ENCODE peak calls at places on chromosomes 4 and X, in seven cellular contexts. T, X, N, A, Q, R and J are unnamed samples.

GRCh38 chr4:54100607-54101189 is 735 bp downstream of the GSX2 start:
- DNase-seq in R (peak), A (no peak), N (no peak), T (no peak), X (no peak), Q (peak), J (no peak)

GRCh38 chr4:30821891-30822612 is 101.9 kb downstream of the PCDH7 start:
- DNase-seq in Q (no peak), N (no peak), A (peak), X (no peak), R (no peak), T (peak), J (peak)

GRCh38 chrX:80014141-80014940 is at the start of gene TBX22:
- DNase-seq in A (no peak), N (no peak), Q (peak), R (no peak), T (peak), X (no peak), J (no peak)

GRCh38 chrX:2577844-2578444 is 77.2 kb upstream of the DHRSX start:
- DNase-seq in R (no peak), A (no peak), Q (no peak), X (no peak), T (no peak), N (no peak), J (no peak)

GRCh38 chrX:49071877-49072711 is 1.7 kb downstream of the PRAF2 start:
- DNase-seq in N (peak), A (peak), X (no peak), Q (peak), T (peak), R (no peak), J (no peak)

GRCh38 chr4:125140966-125141495 is 173.7 kb upstream of the FAT4 start:
- DNase-seq in A (peak), Q (no peak), T (no peak), N (no peak), R (peak), X (no peak), J (peak)

GRCh38 chr4:91914176-91914804 is 389.5 kb upstream of the GRID2 start:
- DNase-seq in A (no peak), T (no peak), X (no peak), N (no peak), R (no peak), Q (no peak), J (no peak)

GRCh38 chrX:45803383-45803921 is 602.8 kb upstream of the DIPK2B start:
- DNase-seq in A (peak), R (peak), X (no peak), N (no peak), Q (no peak), T (no peak), J (peak)

GRCh38 chr4:103429283-103429682 is 231.1 kb upstream of the CENPE start:
- DNase-seq in R (peak), N (peak), A (no peak), T (peak), X (peak), Q (peak), J (no peak)

GRCh38 chr4:141636077-141636770 is at the start of gene IL15:
- DNase-seq in N (peak), Q (peak), A (peak), R (peak), T (peak), X (peak), J (peak)

GRCh38 chr4:2057382-2058065 is 1.6 kb upstream of the NAT8L start:
- DNase-seq in A (no peak), R (no peak), T (no peak), X (no peak), Q (no peak), N (no peak), J (no peak)

GRCh38 chr4:151318310-151319006 is 6.9 kb downstream of the SH3D19 start:
- DNase-seq in R (no peak), N (no peak), Q (no peak), A (no peak), T (no peak), X (no peak), J (no peak)

GRCh38 chr4:151314509-151314908 is 10.9 kb downstream of the SH3D19 start:
- DNase-seq in A (no peak), X (no peak), T (peak), Q (no peak), R (no peak), N (no peak), J (no peak)

GRCh38 chr4:151313306-151314028 is 11.9 kb downstream of the SH3D19 start:
- DNase-seq in N (no peak), R (peak), T (no peak), X (no peak), A (no peak), Q (no peak), J (no peak)

GRCh38 chr4:151316645-151317044 is 8.8 kb downstream of the SH3D19 start:
- DNase-seq in N (no peak), A (no peak), Q (no peak), R (no peak), X (no peak), T (no peak), J (no peak)

DNA sequence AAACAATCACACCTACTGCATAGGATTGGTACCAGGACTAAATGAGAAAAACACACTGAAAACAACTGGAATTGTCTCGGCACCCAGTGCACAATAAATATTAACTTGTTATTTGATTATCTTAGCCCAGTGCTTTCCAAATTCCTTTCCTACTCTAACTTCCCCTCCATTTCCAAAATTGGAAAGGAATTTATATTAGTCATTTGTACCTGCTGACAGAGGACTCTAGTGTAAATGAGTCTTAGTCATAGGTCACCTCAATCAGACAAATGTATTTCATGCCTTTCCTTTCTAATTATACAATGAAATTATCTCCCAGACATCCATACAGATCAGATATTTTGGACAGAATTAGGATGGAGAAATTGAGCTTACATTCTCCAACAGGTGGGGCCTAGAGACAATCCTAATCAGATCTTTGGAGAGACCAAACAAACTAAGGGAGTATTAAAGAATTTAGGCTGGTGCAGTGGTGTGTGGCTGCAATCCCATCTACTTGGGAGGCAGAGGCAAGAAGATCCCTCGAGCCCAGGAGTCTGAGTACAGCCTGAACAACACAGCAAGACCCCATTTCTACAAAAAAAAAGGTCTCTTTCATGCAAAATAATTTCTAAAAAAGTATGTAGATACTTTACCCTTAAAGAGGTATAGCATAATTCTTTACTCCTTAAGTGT is 10.1 kb downstream of the SH3D19 start:
- DNase-seq in A (no peak), R (no peak), T (no peak), Q (no peak), X (no peak), N (no peak), J (no peak)
- H3K23ac ChIP-seq in A (no peak), R (no peak), T (no peak), Q (no peak), X (no peak), N (no peak), J (no peak)

GRCh38 chr4:137032242-137032641 is 500.1 kb downstream of the PCDH18 start:
- DNase-seq in Q (no peak), X (no peak), N (no peak), A (no peak), R (no peak), T (no peak), J (no peak)
- H3K23ac ChIP-seq in Q (no peak), X (no peak), N (no peak), A (no peak), R (no peak), T (no peak), J (no peak)

GRCh38 chrX:97065973-97066372 is 182.3 kb downstream of the RPA4 start:
- DNase-seq in Q (no peak), X (no peak), A (peak), T (no peak), N (no peak), R (no peak), J (peak)

GRCh38 chrX:97065066-97065465 is 181.4 kb downstream of the RPA4 start:
- DNase-seq in N (no peak), Q (no peak), A (no peak), X (no peak), T (no peak), R (no peak), J (no peak)

GRCh38 chrX:97057349-97057909 is 173.7 kb downstream of the RPA4 start:
- DNase-seq in A (no peak), R (no peak), T (no peak), X (no peak), N (no peak), Q (no peak), J (no peak)

GRCh38 chrX:97060019-97060418 is 176.3 kb downstream of the RPA4 start:
- DNase-seq in R (no peak), Q (peak), N (peak), X (peak), T (peak), A (no peak), J (no peak)
- H3K23ac ChIP-seq in R (no peak), Q (no peak), N (no peak), X (no peak), T (no peak), A (no peak), J (no peak)

GRCh38 chr4:38669233-38669632 is 5.2 kb downstream of the KLF3 start:
- DNase-seq in X (no peak), A (no peak), R (no peak), Q (no peak), N (no peak), T (peak), J (peak)

GRCh38 chr4:38665846-38666490 is 2.0 kb downstream of the KLF3 start:
- DNase-seq in R (no peak), N (no peak), X (no peak), A (no peak), Q (no peak), T (no peak), J (peak)

GRCh38 chr4:38667005-38667771 is 3.2 kb downstream of the KLF3 start:
- DNase-seq in Q (peak), N (peak), X (peak), R (peak), T (peak), A (peak), J (peak)

GRCh38 chr4:38670061-38670894 is 6.3 kb downstream of the KLF3 start:
- DNase-seq in N (no peak), X (no peak), R (no peak), Q (peak), T (no peak), A (no peak), J (no peak)

GRCh38 chr4:38668203-38668602 is 4.2 kb downstream of the KLF3 start:
- DNase-seq in A (no peak), Q (no peak), R (no peak), X (no peak), T (no peak), N (no peak), J (no peak)
- H3K23ac ChIP-seq in A (no peak), Q (no peak), R (no peak), X (no peak), T (no peak), N (no peak), J (no peak)

GRCh38 chr4:24923550-24923949 is 10.7 kb upstream of the CCDC149 start:
- DNase-seq in A (no peak), R (no peak), X (no peak), N (no peak), Q (no peak), T (peak), J (no peak)

GRCh38 chr4:24924309-24924781 is 11.5 kb upstream of the CCDC149 start:
- DNase-seq in T (no peak), Q (no peak), R (peak), A (peak), N (no peak), X (no peak), J (peak)

GRCh38 chr4:24922416-24922815 is 9.6 kb upstream of the CCDC149 start:
- DNase-seq in N (no peak), X (no peak), R (no peak), T (no peak), A (peak), Q (no peak), J (no peak)

GRCh38 chr4:24921491-24921890 is 8.6 kb upstream of the CCDC149 start:
- DNase-seq in T (no peak), N (no peak), X (no peak), Q (no peak), R (no peak), A (no peak), J (no peak)

DNA sequence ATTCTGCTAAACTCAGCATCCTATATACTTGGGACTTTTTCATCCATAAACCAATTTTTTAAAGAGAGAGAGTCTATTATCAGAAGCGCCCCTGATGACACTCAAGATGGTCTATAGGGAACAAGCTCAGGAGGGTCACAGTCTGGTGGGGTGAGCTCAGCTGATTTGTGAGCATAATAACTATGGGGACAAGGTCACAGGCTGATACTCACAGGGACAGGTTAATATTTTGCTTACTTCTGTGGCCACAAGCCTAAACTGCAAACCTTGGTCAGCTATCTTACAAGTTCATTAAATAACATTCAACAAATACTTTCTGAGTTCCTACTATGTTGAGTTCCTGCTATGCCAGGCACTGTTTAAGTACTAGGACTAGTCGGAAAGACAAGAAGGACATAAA is 10.1 kb upstream of the CCDC149 start:
- DNase-seq in X (no peak), R (no peak), N (no peak), T (no peak), Q (no peak), A (no peak), J (no peak)
- H3K23ac ChIP-seq in X (no peak), R (no peak), N (no peak), T (no peak), Q (no peak), A (no peak), J (no peak)

GRCh38 chr4:151895671-151896070 is 134.9 kb upstream of the GATB start:
- DNase-seq in N (no peak), A (no peak), T (no peak), X (no peak), Q (no peak), R (no peak), J (no peak)
- H3K23ac ChIP-seq in N (no peak), A (no peak), T (no peak), X (no peak), Q (no peak), R (no peak), J (no peak)